ENCODE peak calls at places on chromosomes 4 and X, in ten cellular contexts. One of them, this sample, is unnamed.
A peak's percentile ranks its signal among the peaks of the same experiment; 100 is the strongest.

GRCh38 chr4:105509291-105509690 is 35.4 kb upstream of the PPA2 start:
- DNase-seq in AG08395: no peak
- DNase-seq in Kasumi-1: peak; percentile 19
- DNase-seq in HFFc6: no peak
- DNase-seq in tibial nerve: no peak
- DNase-seq in neural crest cell: no peak
- DNase-seq in activated CD8-positive, alpha-beta memory T cell treated with anti-CD3 and anti-CD28 coated beads, Interleukin-2, amount 50 U/mL, for 4 hours: no peak
- DNase-seq in T-helper 9 cell: no peak
- DNase-seq in CD8-positive, alpha-beta T cell: no peak
- DNase-seq in A172: no peak
- DNase-seq in this sample: no peak

GRCh38 chrX:39574178-39574577 is 523.6 kb downstream of the BCOR start:
- DNase-seq in AG08395: no peak
- DNase-seq in T-helper 9 cell: no peak
- DNase-seq in tibial nerve: no peak
- DNase-seq in A172: no peak
- DNase-seq in HFFc6: no peak
- DNase-seq in neural crest cell: no peak
- DNase-seq in activated CD8-positive, alpha-beta memory T cell treated with anti-CD3 and anti-CD28 coated beads, Interleukin-2, amount 50 U/mL, for 4 hours: no peak
- DNase-seq in Kasumi-1: no peak
- DNase-seq in CD8-positive, alpha-beta T cell: no peak
- DNase-seq in this sample: no peak

GRCh38 chrX:117973175-117974075 is 143.2 kb downstream of the KLHL13 start:
- DNase-seq in neural crest cell: no peak
- DNase-seq in AG08395: no peak
- DNase-seq in Kasumi-1: no peak
- DNase-seq in T-helper 9 cell: no peak
- DNase-seq in activated CD8-positive, alpha-beta memory T cell treated with anti-CD3 and anti-CD28 coated beads, Interleukin-2, amount 50 U/mL, for 4 hours: no peak
- DNase-seq in tibial nerve: no peak
- DNase-seq in HFFc6: no peak
- DNase-seq in CD8-positive, alpha-beta T cell: no peak
- DNase-seq in A172: no peak
- DNase-seq in this sample: no peak

GRCh38 chr4:185721949-185722316 is 90.1 kb downstream of the SORBS2 start:
- DNase-seq in neural crest cell: no peak
- DNase-seq in T-helper 9 cell: no peak
- DNase-seq in HFFc6: no peak
- DNase-seq in activated CD8-positive, alpha-beta memory T cell treated with anti-CD3 and anti-CD28 coated beads, Interleukin-2, amount 50 U/mL, for 4 hours: no peak
- DNase-seq in AG08395: no peak
- DNase-seq in Kasumi-1: no peak
- DNase-seq in CD8-positive, alpha-beta T cell: no peak
- DNase-seq in tibial nerve: no peak
- DNase-seq in A172: no peak
- DNase-seq in this sample: no peak

GRCh38 chr4:128958194-128958593 is 135.1 kb downstream of the SCLT1 start:
- DNase-seq in T-helper 9 cell: no peak
- DNase-seq in Kasumi-1: peak; percentile 91
- DNase-seq in activated CD8-positive, alpha-beta memory T cell treated with anti-CD3 and anti-CD28 coated beads, Interleukin-2, amount 50 U/mL, for 4 hours: no peak
- DNase-seq in AG08395: no peak
- DNase-seq in tibial nerve: no peak
- DNase-seq in CD8-positive, alpha-beta T cell: no peak
- DNase-seq in HFFc6: no peak
- DNase-seq in A172: no peak
- DNase-seq in neural crest cell: no peak
- DNase-seq in this sample: peak; percentile 24

GRCh38 chrX:1912193-1912592 is 297.3 kb downstream of the ASMT start:
- DNase-seq in AG08395: no peak
- DNase-seq in T-helper 9 cell: no peak
- DNase-seq in tibial nerve: no peak
- DNase-seq in CD8-positive, alpha-beta T cell: no peak
- DNase-seq in neural crest cell: no peak
- DNase-seq in HFFc6: no peak
- DNase-seq in A172: no peak
- DNase-seq in activated CD8-positive, alpha-beta memory T cell treated with anti-CD3 and anti-CD28 coated beads, Interleukin-2, amount 50 U/mL, for 4 hours: no peak
- DNase-seq in Kasumi-1: no peak
- DNase-seq in this sample: no peak

GRCh38 chrX:111244238-111244750 is 26.0 kb downstream of the CAPN6 start:
- DNase-seq in neural crest cell: no peak
- DNase-seq in tibial nerve: no peak
- DNase-seq in HFFc6: no peak
- DNase-seq in T-helper 9 cell: no peak
- DNase-seq in A172: peak; percentile 0
- DNase-seq in activated CD8-positive, alpha-beta memory T cell treated with anti-CD3 and anti-CD28 coated beads, Interleukin-2, amount 50 U/mL, for 4 hours: no peak
- DNase-seq in Kasumi-1: peak; percentile 11
- DNase-seq in AG08395: peak; percentile 21
- DNase-seq in CD8-positive, alpha-beta T cell: no peak
- DNase-seq in this sample: peak; percentile 6

GRCh38 chr4:82733636-82734035 is 65.0 kb downstream of the SCD5 start:
- DNase-seq in Kasumi-1: no peak
- DNase-seq in AG08395: no peak
- DNase-seq in A172: peak; percentile 74
- DNase-seq in tibial nerve: no peak
- DNase-seq in activated CD8-positive, alpha-beta memory T cell treated with anti-CD3 and anti-CD28 coated beads, Interleukin-2, amount 50 U/mL, for 4 hours: no peak
- DNase-seq in T-helper 9 cell: no peak
- DNase-seq in CD8-positive, alpha-beta T cell: no peak
- DNase-seq in neural crest cell: no peak
- DNase-seq in HFFc6: no peak
- DNase-seq in this sample: no peak

GRCh38 chr4:77158487-77158861 is 1.5 kb downstream of the CCNG2 start:
- DNase-seq in T-helper 9 cell: no peak
- DNase-seq in CD8-positive, alpha-beta T cell: no peak
- DNase-seq in A172: no peak
- DNase-seq in neural crest cell: no peak
- DNase-seq in tibial nerve: peak; percentile 22
- DNase-seq in Kasumi-1: no peak
- DNase-seq in HFFc6: no peak
- DNase-seq in activated CD8-positive, alpha-beta memory T cell treated with anti-CD3 and anti-CD28 coated beads, Interleukin-2, amount 50 U/mL, for 4 hours: peak; percentile 20
- DNase-seq in AG08395: no peak
- DNase-seq in this sample: no peak

GRCh38 chr4:26907731-26908599 is 47.3 kb downstream of the STIM2 start:
- DNase-seq in A172: no peak
- DNase-seq in HFFc6: no peak
- DNase-seq in neural crest cell: no peak
- DNase-seq in CD8-positive, alpha-beta T cell: no peak
- DNase-seq in AG08395: no peak
- DNase-seq in tibial nerve: no peak
- DNase-seq in activated CD8-positive, alpha-beta memory T cell treated with anti-CD3 and anti-CD28 coated beads, Interleukin-2, amount 50 U/mL, for 4 hours: no peak
- DNase-seq in Kasumi-1: no peak
- DNase-seq in T-helper 9 cell: no peak
- DNase-seq in this sample: no peak

GRCh38 chr4:2794707-2795557 is 2.0 kb downstream of the SH3BP2 start:
- DNase-seq in AG08395: peak; percentile 70
- DNase-seq in T-helper 9 cell: no peak
- DNase-seq in A172: peak; percentile 73
- DNase-seq in activated CD8-positive, alpha-beta memory T cell treated with anti-CD3 and anti-CD28 coated beads, Interleukin-2, amount 50 U/mL, for 4 hours: peak; percentile 14
- DNase-seq in tibial nerve: peak; percentile 52
- DNase-seq in HFFc6: peak; percentile 75
- DNase-seq in CD8-positive, alpha-beta T cell: no peak
- DNase-seq in Kasumi-1: no peak
- DNase-seq in neural crest cell: no peak
- DNase-seq in this sample: no peak

GRCh38 chr4:153045111-153045982 is 109.2 kb downstream of the FHDC1 start:
- DNase-seq in CD8-positive, alpha-beta T cell: no peak
- DNase-seq in neural crest cell: no peak
- DNase-seq in Kasumi-1: peak; percentile 76
- DNase-seq in A172: no peak
- DNase-seq in AG08395: no peak
- DNase-seq in T-helper 9 cell: no peak
- DNase-seq in HFFc6: no peak
- DNase-seq in activated CD8-positive, alpha-beta memory T cell treated with anti-CD3 and anti-CD28 coated beads, Interleukin-2, amount 50 U/mL, for 4 hours: no peak
- DNase-seq in tibial nerve: no peak
- DNase-seq in this sample: no peak

GRCh38 chr4:164931551-164932324 is 45.7 kb downstream of the TRIM61 start:
- DNase-seq in neural crest cell: no peak
- DNase-seq in T-helper 9 cell: no peak
- DNase-seq in HFFc6: no peak
- DNase-seq in activated CD8-positive, alpha-beta memory T cell treated with anti-CD3 and anti-CD28 coated beads, Interleukin-2, amount 50 U/mL, for 4 hours: no peak
- DNase-seq in CD8-positive, alpha-beta T cell: no peak
- DNase-seq in AG08395: peak; percentile 76
- DNase-seq in Kasumi-1: no peak
- DNase-seq in A172: no peak
- DNase-seq in tibial nerve: no peak
- DNase-seq in this sample: no peak

GRCh38 chrX:11119295-11119943 is 8.3 kb downstream of the HCCS start:
- DNase-seq in Kasumi-1: no peak
- DNase-seq in activated CD8-positive, alpha-beta memory T cell treated with anti-CD3 and anti-CD28 coated beads, Interleukin-2, amount 50 U/mL, for 4 hours: no peak
- DNase-seq in HFFc6: no peak
- DNase-seq in A172: no peak
- DNase-seq in CD8-positive, alpha-beta T cell: no peak
- DNase-seq in AG08395: no peak
- DNase-seq in neural crest cell: no peak
- DNase-seq in tibial nerve: no peak
- DNase-seq in T-helper 9 cell: no peak
- DNase-seq in this sample: no peak

GRCh38 chrX:41733939-41734338 is 10.0 kb downstream of the GPR82 start:
- DNase-seq in AG08395: no peak
- DNase-seq in T-helper 9 cell: no peak
- DNase-seq in neural crest cell: no peak
- DNase-seq in activated CD8-positive, alpha-beta memory T cell treated with anti-CD3 and anti-CD28 coated beads, Interleukin-2, amount 50 U/mL, for 4 hours: no peak
- DNase-seq in HFFc6: no peak
- DNase-seq in CD8-positive, alpha-beta T cell: peak; percentile 10
- DNase-seq in Kasumi-1: no peak
- DNase-seq in A172: no peak
- DNase-seq in tibial nerve: no peak
- DNase-seq in this sample: no peak

GRCh38 chr4:17613761-17614415 is 553 bp upstream of the MED28 start:
- DNase-seq in neural crest cell: no peak
- DNase-seq in A172: no peak
- DNase-seq in AG08395: peak; percentile 69
- DNase-seq in tibial nerve: no peak
- DNase-seq in activated CD8-positive, alpha-beta memory T cell treated with anti-CD3 and anti-CD28 coated beads, Interleukin-2, amount 50 U/mL, for 4 hours: peak; percentile 22
- DNase-seq in CD8-positive, alpha-beta T cell: peak; percentile 12
- DNase-seq in Kasumi-1: peak; percentile 74
- DNase-seq in T-helper 9 cell: no peak
- DNase-seq in HFFc6: peak; percentile 86
- DNase-seq in this sample: peak; percentile 1

GRCh38 chr4:90689739-90690138 is 562.5 kb downstream of the CCSER1 start:
- DNase-seq in HFFc6: no peak
- DNase-seq in Kasumi-1: no peak
- DNase-seq in activated CD8-positive, alpha-beta memory T cell treated with anti-CD3 and anti-CD28 coated beads, Interleukin-2, amount 50 U/mL, for 4 hours: no peak
- DNase-seq in A172: no peak
- DNase-seq in T-helper 9 cell: no peak
- DNase-seq in AG08395: no peak
- DNase-seq in CD8-positive, alpha-beta T cell: no peak
- DNase-seq in neural crest cell: no peak
- DNase-seq in tibial nerve: no peak
- DNase-seq in this sample: no peak

GRCh38 chrX:24360272-24360671 is at the start of gene SUPT20HL1:
- DNase-seq in HFFc6: no peak
- DNase-seq in T-helper 9 cell: no peak
- DNase-seq in activated CD8-positive, alpha-beta memory T cell treated with anti-CD3 and anti-CD28 coated beads, Interleukin-2, amount 50 U/mL, for 4 hours: no peak
- DNase-seq in A172: no peak
- DNase-seq in AG08395: no peak
- DNase-seq in tibial nerve: no peak
- DNase-seq in Kasumi-1: no peak
- DNase-seq in CD8-positive, alpha-beta T cell: no peak
- DNase-seq in neural crest cell: no peak
- DNase-seq in this sample: no peak

GRCh38 chr4:25908491-25908901 is 5.5 kb upstream of the SMIM20 start:
- DNase-seq in activated CD8-positive, alpha-beta memory T cell treated with anti-CD3 and anti-CD28 coated beads, Interleukin-2, amount 50 U/mL, for 4 hours: no peak
- DNase-seq in Kasumi-1: peak; percentile 8
- DNase-seq in HFFc6: peak; percentile 90
- DNase-seq in neural crest cell: peak; percentile 16
- DNase-seq in CD8-positive, alpha-beta T cell: no peak
- DNase-seq in AG08395: peak; percentile 96
- DNase-seq in T-helper 9 cell: no peak
- DNase-seq in tibial nerve: no peak
- DNase-seq in A172: peak; percentile 88
- DNase-seq in this sample: no peak

GRCh38 chr4:138540056-138540800 is 298.1 kb upstream of the SLC7A11 start:
- DNase-seq in neural crest cell: no peak
- DNase-seq in activated CD8-positive, alpha-beta memory T cell treated with anti-CD3 and anti-CD28 coated beads, Interleukin-2, amount 50 U/mL, for 4 hours: no peak
- DNase-seq in tibial nerve: no peak
- DNase-seq in Kasumi-1: no peak
- DNase-seq in CD8-positive, alpha-beta T cell: no peak
- DNase-seq in AG08395: peak; percentile 38
- DNase-seq in HFFc6: peak; percentile 75
- DNase-seq in A172: peak; percentile 52
- DNase-seq in T-helper 9 cell: no peak
- DNase-seq in this sample: no peak

GRCh38 chrX:3711331-3711917 is 2.0 kb downstream of the PRKX start:
- DNase-seq in AG08395: no peak
- DNase-seq in tibial nerve: no peak
- DNase-seq in A172: no peak
- DNase-seq in activated CD8-positive, alpha-beta memory T cell treated with anti-CD3 and anti-CD28 coated beads, Interleukin-2, amount 50 U/mL, for 4 hours: no peak
- DNase-seq in neural crest cell: no peak
- DNase-seq in T-helper 9 cell: peak; percentile 14
- DNase-seq in HFFc6: no peak
- DNase-seq in CD8-positive, alpha-beta T cell: no peak
- DNase-seq in Kasumi-1: peak; percentile 17
- DNase-seq in this sample: no peak

GRCh38 chrX:53320543-53321215 is 39.3 kb upstream of the IQSEC2 start:
- DNase-seq in Kasumi-1: no peak
- DNase-seq in AG08395: no peak
- DNase-seq in CD8-positive, alpha-beta T cell: peak; percentile 10
- DNase-seq in activated CD8-positive, alpha-beta memory T cell treated with anti-CD3 and anti-CD28 coated beads, Interleukin-2, amount 50 U/mL, for 4 hours: peak; percentile 22
- DNase-seq in A172: no peak
- DNase-seq in T-helper 9 cell: no peak
- DNase-seq in HFFc6: no peak
- DNase-seq in tibial nerve: no peak
- DNase-seq in neural crest cell: no peak
- DNase-seq in this sample: peak; percentile 16

GRCh38 chr4:13498464-13498863 is 14.3 kb upstream of the RAB28 start:
- DNase-seq in T-helper 9 cell: no peak
- DNase-seq in activated CD8-positive, alpha-beta memory T cell treated with anti-CD3 and anti-CD28 coated beads, Interleukin-2, amount 50 U/mL, for 4 hours: no peak
- DNase-seq in HFFc6: no peak
- DNase-seq in A172: no peak
- DNase-seq in neural crest cell: no peak
- DNase-seq in AG08395: no peak
- DNase-seq in Kasumi-1: peak; percentile 52
- DNase-seq in CD8-positive, alpha-beta T cell: no peak
- DNase-seq in tibial nerve: no peak
- DNase-seq in this sample: no peak

GRCh38 chr4:84920591-84920990 is 45.9 kb downstream of the WDFY3 start:
- DNase-seq in CD8-positive, alpha-beta T cell: no peak
- DNase-seq in T-helper 9 cell: no peak
- DNase-seq in tibial nerve: no peak
- DNase-seq in Kasumi-1: peak; percentile 38
- DNase-seq in activated CD8-positive, alpha-beta memory T cell treated with anti-CD3 and anti-CD28 coated beads, Interleukin-2, amount 50 U/mL, for 4 hours: no peak
- DNase-seq in A172: peak; percentile 62
- DNase-seq in AG08395: peak; percentile 57
- DNase-seq in HFFc6: peak; percentile 47
- DNase-seq in neural crest cell: no peak
- DNase-seq in this sample: no peak

GRCh38 chr4:56077676-56078075 is 128.9 kb downstream of the CEP135 start:
- DNase-seq in HFFc6: no peak
- DNase-seq in T-helper 9 cell: no peak
- DNase-seq in tibial nerve: no peak
- DNase-seq in neural crest cell: no peak
- DNase-seq in activated CD8-positive, alpha-beta memory T cell treated with anti-CD3 and anti-CD28 coated beads, Interleukin-2, amount 50 U/mL, for 4 hours: no peak
- DNase-seq in Kasumi-1: no peak
- DNase-seq in A172: no peak
- DNase-seq in CD8-positive, alpha-beta T cell: no peak
- DNase-seq in AG08395: no peak
- DNase-seq in this sample: peak; percentile 37

GRCh38 chrX:25015486-25016360 is at the start of gene ARX:
- DNase-seq in Kasumi-1: no peak
- DNase-seq in neural crest cell: peak; percentile 72
- DNase-seq in CD8-positive, alpha-beta T cell: no peak
- DNase-seq in T-helper 9 cell: no peak
- DNase-seq in AG08395: peak; percentile 52
- DNase-seq in tibial nerve: no peak
- DNase-seq in HFFc6: no peak
- DNase-seq in activated CD8-positive, alpha-beta memory T cell treated with anti-CD3 and anti-CD28 coated beads, Interleukin-2, amount 50 U/mL, for 4 hours: no peak
- DNase-seq in A172: no peak
- DNase-seq in this sample: peak; percentile 96

GRCh38 chrX:75067931-75068330 is 88.2 kb downstream of the ABCB7 start:
- DNase-seq in T-helper 9 cell: no peak
- DNase-seq in neural crest cell: no peak
- DNase-seq in tibial nerve: no peak
- DNase-seq in AG08395: no peak
- DNase-seq in CD8-positive, alpha-beta T cell: no peak
- DNase-seq in activated CD8-positive, alpha-beta memory T cell treated with anti-CD3 and anti-CD28 coated beads, Interleukin-2, amount 50 U/mL, for 4 hours: no peak
- DNase-seq in HFFc6: no peak
- DNase-seq in A172: no peak
- DNase-seq in Kasumi-1: no peak
- DNase-seq in this sample: no peak

GRCh38 chrX:3598696-3599095 is 114.8 kb downstream of the PRKX start:
- DNase-seq in tibial nerve: no peak
- DNase-seq in CD8-positive, alpha-beta T cell: no peak
- DNase-seq in neural crest cell: no peak
- DNase-seq in Kasumi-1: no peak
- DNase-seq in AG08395: no peak
- DNase-seq in A172: no peak
- DNase-seq in T-helper 9 cell: no peak
- DNase-seq in activated CD8-positive, alpha-beta memory T cell treated with anti-CD3 and anti-CD28 coated beads, Interleukin-2, amount 50 U/mL, for 4 hours: no peak
- DNase-seq in HFFc6: no peak
- DNase-seq in this sample: no peak